ENCODE peak calls at places on chromosomes 11 and 22, in five cellular contexts. I, C, J, Q and S are unnamed samples.

GRCh38 chr11:2651054-2651617 is 48.7 kb downstream of the KCNQ1OT1 start:
- DNase-seq in I (no peak), C (no peak), Q (no peak), J (no peak), S (no peak)

GRCh38 chr22:43090130-43090789 is 1.1 kb upstream of the TTLL1 start:
- DNase-seq in I (peak), C (peak), J (no peak), Q (peak), S (peak)

GRCh38 chr11:15850992-15851615 is 505.2 kb downstream of the SOX6 start:
- DNase-seq in C (no peak), Q (no peak), J (no peak), I (no peak), S (no peak)

GRCh38 chr11:279040-279965 is 1.1 kb downstream of the NLRP6 start:
- DNase-seq in Q (no peak), C (peak), J (peak), I (no peak), S (no peak)

GRCh38 chr11:60947666-60948065 is 4.3 kb downstream of the SLC15A3 start:
- DNase-seq in C (no peak), I (no peak), Q (no peak), J (no peak), S (no peak)

GRCh38 chr11:105824494-105825013 is 197.5 kb downstream of the MSANTD4 start:
- DNase-seq in I (no peak), C (no peak), J (no peak), Q (no peak), S (no peak)

GRCh38 chr22:32676196-32676595 is 125.3 kb upstream of the TIMP3 start:
- DNase-seq in J (no peak), I (no peak), C (no peak), Q (no peak), S (no peak)

GRCh38 chr11:4076774-4077173 is 17.8 kb upstream of the RRM1 start:
- DNase-seq in Q (no peak), J (no peak), C (no peak), I (no peak), S (no peak)

GRCh38 chr22:20244744-20245576 is 23.2 kb downstream of the RTN4R start:
- DNase-seq in I (no peak), J (no peak), C (peak), Q (no peak), S (peak)

GRCh38 chr11:113341388-113342165 is 27.2 kb downstream of the TTC12 start:
- DNase-seq in Q (no peak), I (no peak), J (no peak), C (no peak), S (no peak)

GRCh38 chr11:70091651-70092050 is 13.5 kb downstream of the ANO1 start:
- DNase-seq in Q (no peak), I (no peak), C (no peak), J (no peak), S (no peak)

GRCh38 chr11:10856689-10857603 is 907 bp downstream of the ZBED5 start:
- DNase-seq in J (no peak), I (peak), C (peak), Q (peak), S (no peak)

GRCh38 chr11:2186669-2187266 is 15.2 kb upstream of the TH start:
- DNase-seq in I (peak), J (no peak), Q (no peak), C (peak), S (peak)

GRCh38 chr11:1226226-1226961 is 3.5 kb downstream of the MUC5B start:
- DNase-seq in C (no peak), Q (peak), J (peak), I (no peak), S (no peak)

GRCh38 chr11:116598036-116598435 is 174.8 kb downstream of the BUD13 start:
- DNase-seq in C (no peak), I (no peak), Q (no peak), J (no peak), S (no peak)

GRCh38 chr11:2576116-2576515 is 123.7 kb downstream of the KCNQ1OT1 start:
- DNase-seq in I (no peak), C (no peak), Q (no peak), J (peak), S (no peak)

GRCh38 chr11:134599180-134599810 is 187.3 kb upstream of the B3GAT1 start:
- DNase-seq in J (no peak), Q (no peak), C (no peak), I (no peak), S (no peak)

GRCh38 chr22:47014946-47015345 is 252.5 kb downstream of the TBC1D22A start:
- DNase-seq in Q (no peak), C (no peak), J (no peak), I (no peak), S (no peak)

GRCh38 chr22:47011131-47011854 is 248.8 kb downstream of the TBC1D22A start:
- DNase-seq in I (no peak), Q (no peak), J (no peak), C (no peak), S (no peak)

GRCh38 chr22:47014636-47014930 is 252.1 kb downstream of the TBC1D22A start:
- DNase-seq in C (no peak), J (no peak), I (no peak), Q (no peak), S (no peak)

GRCh38 chr22:47013861-47014635 is 251.6 kb downstream of the TBC1D22A start:
- DNase-seq in C (no peak), I (no peak), Q (no peak), J (no peak), S (no peak)

GRCh38 chr22:47012589-47013365 is 250.3 kb downstream of the TBC1D22A start:
- DNase-seq in Q (no peak), J (no peak), C (no peak), I (peak), S (no peak)
- TF ChIP-seq CTCF in Q (peak), J (no peak), C (no peak), I (peak), S (no peak)

GRCh38 chr11:87934182-87934581 is 241.1 kb downstream of the RAB38 start:
- DNase-seq in J (no peak), Q (no peak), I (no peak), C (no peak), S (no peak)
- TF ChIP-seq CTCF in J (no peak), Q (no peak), I (no peak), C (no peak), S (no peak)

DNA sequence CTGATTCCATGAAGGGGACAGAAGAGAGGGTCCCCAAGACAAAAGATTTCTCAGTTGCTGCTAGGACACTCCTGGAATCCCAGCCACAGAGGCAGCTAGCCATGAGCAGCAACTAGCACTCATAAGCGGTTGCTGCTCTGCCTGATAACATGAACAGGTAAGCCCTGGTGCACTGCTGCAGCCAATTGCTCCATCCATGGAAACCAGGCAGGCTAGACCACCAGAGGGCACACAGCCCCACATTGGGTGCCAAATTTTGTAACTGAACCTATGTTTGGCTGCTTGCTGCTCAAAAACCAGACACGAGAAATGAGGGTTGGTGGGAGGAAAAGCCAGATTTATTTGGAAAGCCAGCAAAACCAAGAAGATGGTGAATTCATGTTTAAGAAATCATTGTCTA is 21.9 kb upstream of the QSER1 start:
- DNase-seq in C (peak), Q (no peak), I (no peak), J (no peak), S (peak)
- TF ChIP-seq CTCF in C (peak), Q (peak), I (peak), J (peak), S (no peak)

DNA sequence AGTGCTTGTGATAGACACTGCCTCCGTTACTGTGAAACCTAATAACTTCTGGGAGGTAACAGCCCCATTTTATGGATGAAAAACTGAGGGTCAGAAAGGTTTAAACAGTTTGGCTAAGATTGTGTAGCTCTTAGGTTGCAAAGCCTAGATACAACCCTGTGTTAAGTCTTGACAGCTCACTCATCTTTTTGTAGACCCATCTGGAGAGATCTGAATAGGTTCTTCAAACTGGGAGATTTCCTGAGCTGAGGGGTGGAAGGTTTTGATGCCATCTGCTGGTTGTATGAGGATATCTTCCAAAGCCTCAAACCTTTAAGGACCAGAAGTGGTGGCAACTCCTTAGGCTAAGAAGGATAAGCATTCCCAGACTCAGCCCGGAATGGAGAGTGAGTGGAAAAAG is 8.3 kb downstream of the YPEL4 start:
- DNase-seq in Q (no peak), I (peak), J (no peak), C (peak), S (peak)
- TF ChIP-seq CTCF in Q (peak), I (peak), J (peak), C (peak), S (peak)

GRCh38 chr11:57662893-57663292 is 5.0 kb upstream of the ZDHHC5 start:
- DNase-seq in J (no peak), Q (no peak), I (no peak), C (peak), S (peak)
- TF ChIP-seq CTCF in J (no peak), Q (no peak), I (no peak), C (peak), S (no peak)

DNA sequence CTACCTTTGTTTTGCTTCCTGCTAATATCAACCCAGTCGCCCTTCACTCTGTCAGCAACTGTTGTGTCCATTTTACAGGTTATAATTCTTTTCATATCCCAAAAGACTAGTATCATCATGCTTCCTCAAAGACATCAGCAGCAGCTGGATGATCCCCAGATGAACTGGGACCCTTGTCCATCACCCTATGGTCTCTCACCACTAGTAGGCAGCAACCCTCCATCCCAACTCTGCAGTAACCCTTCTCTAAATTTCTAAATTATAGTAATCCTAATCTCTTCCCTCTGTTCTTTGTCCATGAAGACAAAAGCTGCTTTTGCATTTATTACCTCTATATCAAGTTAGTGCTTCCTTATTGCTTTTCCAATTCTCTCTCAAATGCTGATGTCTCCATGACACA is 1025.8 kb downstream of the FAM181B start:
- DNase-seq in Q (no peak), C (no peak), I (no peak), J (no peak), S (no peak)
- TF ChIP-seq CTCF in Q (no peak), C (peak), I (peak), J (no peak), S (no peak)